ENCODE peak calls at places on chromosome 2, in six cellular contexts. R is H9; Y is MM.1S; O is pons; Q is transverse colon; U is activated T-helper 1 cell treated with anti-CD3 and anti-CD28 coated beads, Interleukin-12 subunit alpha, Interleukin-12 subunit beta, Interleukin-2, Interleukin-4 antibody, amounts not matched to agents 30 ng/mL and 10 ng/mL and 1 ng/mL, durations not matched to agents 14 hours and 24 hours and 36 hours. K is an unnamed sample.

GRCh38 chr2:69559696-69560482 is 83.7 kb downstream of the AAK1 start:
- DNase-seq in R (peak), Y (peak), O (peak), Q (no peak), U (no peak), K (no peak)

GRCh38 chr2:69059731-69060290 is 46.8 kb downstream of the ANTXR1 start:
- DNase-seq in R (no peak), Y (no peak), O (no peak), Q (no peak), U (no peak), K (no peak)

GRCh38 chr2:144886847-144887246 is 366.9 kb upstream of the ZEB2 start:
- DNase-seq in R (no peak), Y (no peak), O (peak), Q (no peak), U (no peak), K (peak)

GRCh38 chr2:195445639-195446038 is 211.4 kb upstream of the SLC39A10 start:
- DNase-seq in R (no peak), Y (no peak), O (no peak), Q (no peak), U (no peak), K (no peak)

GRCh38 chr2:164510895-164511294 is 110.4 kb downstream of the GRB14 start:
- DNase-seq in R (no peak), Y (no peak), O (no peak), Q (no peak), U (no peak), K (no peak)

GRCh38 chr2:69138247-69138754 is 125.3 kb downstream of the ANTXR1 start:
- DNase-seq in R (no peak), Y (no peak), O (no peak), Q (no peak), U (no peak), K (no peak)

GRCh38 chr2:136242687-136243277 is 124.8 kb upstream of the CXCR4 start:
- DNase-seq in R (no peak), Y (no peak), O (no peak), Q (peak), U (peak), K (no peak)

GRCh38 chr2:154698789-154699559 is 479 bp downstream of the KCNJ3 start:
- DNase-seq in R (no peak), Y (no peak), O (no peak), Q (no peak), U (no peak), K (peak)

GRCh38 chr2:71531522-71532047 is 78.2 kb downstream of the DYSF start:
- DNase-seq in R (peak), Y (no peak), O (no peak), Q (no peak), U (no peak), K (no peak)

GRCh38 chr2:70069049-70069448 is 18.2 kb upstream of the PCBP1 start:
- DNase-seq in R (no peak), Y (peak), O (no peak), Q (peak), U (peak), K (no peak)

GRCh38 chr2:205461678-205462665 is 220.3 kb upstream of the NRP2 start:
- DNase-seq in R (no peak), Y (no peak), O (no peak), Q (no peak), U (no peak), K (no peak)

GRCh38 chr2:191848771-191849726 is 2.2 kb upstream of the CAVIN2 start:
- DNase-seq in R (no peak), Y (no peak), O (no peak), Q (no peak), U (no peak), K (no peak)

GRCh38 chr2:129866391-129866790 is 113.1 kb upstream of the RAB6C start:
- DNase-seq in R (no peak), Y (no peak), O (no peak), Q (no peak), U (no peak), K (no peak)

GRCh38 chr2:203811491-203812221 is 55.9 kb upstream of the CTLA4 start:
- DNase-seq in R (no peak), Y (peak), O (peak), Q (peak), U (peak), K (peak)

GRCh38 chr2:112936927-112937232 is 25.9 kb downstream of the IL37 start:
- DNase-seq in R (no peak), Y (no peak), O (no peak), Q (no peak), U (no peak), K (no peak)

GRCh38 chr2:222431859-222432258 is 7.5 kb downstream of the SGPP2 start:
- DNase-seq in R (no peak), Y (no peak), O (no peak), Q (peak), U (no peak), K (no peak)

GRCh38 chr2:57869763-57870344 is 176.8 kb upstream of the VRK2 start:
- DNase-seq in R (no peak), Y (no peak), O (no peak), Q (no peak), U (no peak), K (no peak)

GRCh38 chr2:147844691-147845607 is at the start of gene ACVR2A:
- DNase-seq in R (peak), Y (peak), O (peak), Q (peak), U (peak), K (no peak)

GRCh38 chr2:74764429-74765272 is 69.3 kb upstream of the HK2 start:
- DNase-seq in R (no peak), Y (no peak), O (peak), Q (no peak), U (no peak), K (no peak)

GRCh38 chr2:210158236-210158635 is 13.0 kb downstream of the KANSL1L start:
- DNase-seq in R (no peak), Y (no peak), O (no peak), Q (no peak), U (no peak), K (no peak)

GRCh38 chr2:86224645-86225355 is 25.5 kb downstream of the MRPL35 start:
- DNase-seq in R (no peak), Y (peak), O (no peak), Q (no peak), U (no peak), K (no peak)

GRCh38 chr2:24050041-24050655 is 607 bp downstream of the FKBP1B start:
- DNase-seq in R (peak), Y (no peak), O (no peak), Q (peak), U (no peak), K (no peak)

GRCh38 chr2:16198166-16198912 is 258.0 kb downstream of the MYCN start:
- DNase-seq in R (no peak), Y (no peak), O (no peak), Q (no peak), U (no peak), K (no peak)

GRCh38 chr2:43890855-43891254 is 52.1 kb downstream of the ABCG8 start:
- DNase-seq in R (no peak), Y (no peak), O (no peak), Q (no peak), U (no peak), K (no peak)

GRCh38 chr2:136235451-136236418 is 117.8 kb upstream of the CXCR4 start:
- DNase-seq in R (no peak), Y (no peak), O (no peak), Q (no peak), U (no peak), K (no peak)

GRCh38 chr2:221851531-221852045 is 279.5 kb upstream of the EPHA4 start:
- DNase-seq in R (no peak), Y (no peak), O (no peak), Q (no peak), U (no peak), K (no peak)

GRCh38 chr2:233258211-233258610 is 6.7 kb downstream of the ATG16L1 start:
- DNase-seq in R (no peak), Y (no peak), O (peak), Q (no peak), U (no peak), K (no peak)

GRCh38 chr2:121502246-121502645 is 28.4 kb upstream of the RNU4ATAC start:
- DNase-seq in R (no peak), Y (no peak), O (no peak), Q (no peak), U (no peak), K (no peak)

K was measured in Right ventricle myocardium inferior.